ENCODE peak calls at places on chromosomes 4 and X, in five cellular contexts. One of them, this sample, is unnamed.

GRCh38 chr4:153790962-153791551 is 2.2 kb upstream of the SFRP2 start:
- DNase-seq in aorta: peak
- DNase-seq in stomach: no peak
- DNase-seq in HCT116: no peak
- DNase-seq in cardiac muscle cell: peak
- DNase-seq in this sample: no peak

GRCh38 chrX:134025986-134026731 is 40.8 kb upstream of the GPC3 start:
- DNase-seq in stomach: no peak
- DNase-seq in aorta: no peak
- DNase-seq in HCT116: no peak
- DNase-seq in cardiac muscle cell: no peak
- DNase-seq in this sample: no peak

GRCh38 chr4:3401436-3402171 is 40.2 kb upstream of the HGFAC start:
- DNase-seq in aorta: no peak
- DNase-seq in cardiac muscle cell: no peak
- DNase-seq in HCT116: no peak
- DNase-seq in stomach: no peak
- DNase-seq in this sample: no peak

GRCh38 chrX:150365051-150365952 is 2.2 kb downstream of the MAMLD1 start:
- DNase-seq in HCT116: peak
- DNase-seq in cardiac muscle cell: peak
- DNase-seq in aorta: peak
- DNase-seq in stomach: peak
- DNase-seq in this sample: peak

GRCh38 chr4:144645621-144646522 is at the start of gene HHIP:
- DNase-seq in cardiac muscle cell: peak
- DNase-seq in HCT116: no peak
- DNase-seq in stomach: peak
- DNase-seq in aorta: peak
- DNase-seq in this sample: no peak

GRCh38 chrX:96481831-96482230 is 202.8 kb upstream of the DIAPH2 start:
- DNase-seq in cardiac muscle cell: no peak
- DNase-seq in HCT116: no peak
- DNase-seq in stomach: no peak
- DNase-seq in aorta: no peak
- DNase-seq in this sample: no peak

GRCh38 chrX:153744210-153745066 is 19.6 kb upstream of the PLXNB3 start:
- DNase-seq in aorta: peak
- DNase-seq in HCT116: no peak
- DNase-seq in cardiac muscle cell: no peak
- DNase-seq in stomach: no peak
- DNase-seq in this sample: peak

GRCh38 chr4:5524900-5525299 is 183.5 kb downstream of the EVC2 start:
- DNase-seq in HCT116: no peak
- DNase-seq in cardiac muscle cell: peak
- DNase-seq in aorta: no peak
- DNase-seq in stomach: no peak
- DNase-seq in this sample: no peak

GRCh38 chr4:87151730-87152129 is 68.7 kb downstream of the KLHL8 start:
- DNase-seq in HCT116: no peak
- DNase-seq in stomach: no peak
- DNase-seq in aorta: no peak
- DNase-seq in cardiac muscle cell: no peak
- DNase-seq in this sample: no peak

GRCh38 chr4:13907255-13907751 is 279.8 kb upstream of the BOD1L1 start:
- DNase-seq in cardiac muscle cell: peak
- DNase-seq in aorta: no peak
- DNase-seq in stomach: no peak
- DNase-seq in HCT116: no peak
- DNase-seq in this sample: no peak

GRCh38 chr4:141465151-141465550 is 171.2 kb upstream of the IL15 start:
- DNase-seq in stomach: no peak
- DNase-seq in cardiac muscle cell: no peak
- DNase-seq in aorta: no peak
- DNase-seq in HCT116: no peak
- DNase-seq in this sample: no peak

GRCh38 chr4:36333303-36333877 is 52.0 kb downstream of the DTHD1 start:
- DNase-seq in HCT116: no peak
- DNase-seq in stomach: no peak
- DNase-seq in cardiac muscle cell: no peak
- DNase-seq in aorta: no peak
- DNase-seq in this sample: no peak

GRCh38 chrX:9048801-9049200 is 14.9 kb upstream of the FAM9B start:
- DNase-seq in cardiac muscle cell: no peak
- DNase-seq in HCT116: no peak
- DNase-seq in aorta: no peak
- DNase-seq in stomach: no peak
- DNase-seq in this sample: no peak

GRCh38 chr4:124890522-124890921 is 178.0 kb upstream of the ANKRD50 start:
- DNase-seq in stomach: no peak
- DNase-seq in aorta: no peak
- DNase-seq in cardiac muscle cell: peak
- DNase-seq in HCT116: no peak
- DNase-seq in this sample: no peak

GRCh38 chrX:54301516-54301915 is 56.3 kb downstream of the WNK3 start:
- DNase-seq in stomach: no peak
- DNase-seq in cardiac muscle cell: no peak
- DNase-seq in HCT116: no peak
- DNase-seq in aorta: no peak
- DNase-seq in this sample: no peak

GRCh38 chr4:89400408-89401035 is 92.9 kb upstream of the GPRIN3 start:
- DNase-seq in stomach: no peak
- DNase-seq in HCT116: no peak
- DNase-seq in cardiac muscle cell: peak
- DNase-seq in aorta: no peak
- DNase-seq in this sample: no peak

GRCh38 chrX:49172280-49172780 is 632 bp downstream of the PLP2 start:
- DNase-seq in HCT116: no peak
- DNase-seq in cardiac muscle cell: peak
- DNase-seq in stomach: peak
- DNase-seq in aorta: peak
- DNase-seq in this sample: no peak

GRCh38 chr4:37533286-37534033 is 152.7 kb downstream of the RELL1 start:
- DNase-seq in cardiac muscle cell: no peak
- DNase-seq in HCT116: no peak
- DNase-seq in aorta: no peak
- DNase-seq in stomach: no peak
- DNase-seq in this sample: no peak

GRCh38 chr4:101865501-101866062 is 75.1 kb downstream of the BANK1 start:
- DNase-seq in HCT116: no peak
- DNase-seq in stomach: no peak
- DNase-seq in cardiac muscle cell: no peak
- DNase-seq in aorta: no peak
- DNase-seq in this sample: no peak

GRCh38 chr4:61934201-61934600 is 734.1 kb downstream of the ADGRL3 start:
- DNase-seq in aorta: no peak
- DNase-seq in stomach: no peak
- DNase-seq in HCT116: no peak
- DNase-seq in cardiac muscle cell: no peak
- DNase-seq in this sample: no peak

DNA sequence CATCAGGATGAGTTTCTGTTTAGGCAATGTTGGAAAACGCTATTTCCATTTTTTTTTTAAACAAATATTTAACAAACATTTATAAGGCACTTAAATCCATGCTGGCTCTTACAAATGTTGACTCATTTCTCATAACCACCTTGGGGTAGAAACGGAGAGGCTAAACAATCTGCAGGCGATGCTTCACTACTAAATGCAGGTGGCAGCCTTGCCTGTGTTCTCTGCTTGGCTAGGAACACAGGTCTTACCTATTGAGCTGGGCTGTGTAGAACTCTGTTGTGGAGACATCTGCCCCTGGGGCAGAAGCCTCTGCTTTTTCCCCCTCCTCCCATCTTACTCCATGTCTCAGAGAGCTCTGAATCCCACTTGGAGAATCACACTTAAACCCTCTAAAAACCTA is 1.4 kb upstream of the CXCL1 start:
- DNase-seq in HCT116: peak
- DNase-seq in aorta: no peak
- DNase-seq in stomach: peak
- DNase-seq in cardiac muscle cell: no peak
- DNase-seq in this sample: no peak
- H3K27ac ChIP-seq in HCT116: no peak
- H3K27ac ChIP-seq in aorta: no peak
- H3K27ac ChIP-seq in stomach: peak
- H3K27ac ChIP-seq in cardiac muscle cell: no peak
- H3K27ac ChIP-seq in this sample: no peak

GRCh38 chrX:46587158-46587557 is 13.6 kb downstream of the CHST7 start:
- DNase-seq in cardiac muscle cell: peak
- DNase-seq in stomach: no peak
- DNase-seq in aorta: no peak
- DNase-seq in HCT116: no peak
- DNase-seq in this sample: no peak
- H3K27ac ChIP-seq in cardiac muscle cell: no peak
- H3K27ac ChIP-seq in stomach: peak
- H3K27ac ChIP-seq in aorta: no peak
- H3K27ac ChIP-seq in HCT116: peak
- H3K27ac ChIP-seq in this sample: peak

GRCh38 chrX:72129661-72130060 is 2.1 kb downstream of the RTL5 start:
- DNase-seq in cardiac muscle cell: no peak
- DNase-seq in aorta: no peak
- DNase-seq in HCT116: no peak
- DNase-seq in stomach: no peak
- DNase-seq in this sample: no peak

GRCh38 chrX:72131317-72132294 is at the start of gene RTL5:
- DNase-seq in cardiac muscle cell: peak
- DNase-seq in aorta: peak
- DNase-seq in stomach: peak
- DNase-seq in HCT116: peak
- DNase-seq in this sample: peak

GRCh38 chrX:72132456-72132855 is 741 bp upstream of the RTL5 start:
- DNase-seq in cardiac muscle cell: no peak
- DNase-seq in aorta: no peak
- DNase-seq in HCT116: no peak
- DNase-seq in stomach: no peak
- DNase-seq in this sample: no peak

GRCh38 chrX:72130156-72130761 is 1.5 kb downstream of the RTL5 start:
- DNase-seq in stomach: no peak
- DNase-seq in cardiac muscle cell: no peak
- DNase-seq in HCT116: no peak
- DNase-seq in aorta: no peak
- DNase-seq in this sample: no peak

DNA sequence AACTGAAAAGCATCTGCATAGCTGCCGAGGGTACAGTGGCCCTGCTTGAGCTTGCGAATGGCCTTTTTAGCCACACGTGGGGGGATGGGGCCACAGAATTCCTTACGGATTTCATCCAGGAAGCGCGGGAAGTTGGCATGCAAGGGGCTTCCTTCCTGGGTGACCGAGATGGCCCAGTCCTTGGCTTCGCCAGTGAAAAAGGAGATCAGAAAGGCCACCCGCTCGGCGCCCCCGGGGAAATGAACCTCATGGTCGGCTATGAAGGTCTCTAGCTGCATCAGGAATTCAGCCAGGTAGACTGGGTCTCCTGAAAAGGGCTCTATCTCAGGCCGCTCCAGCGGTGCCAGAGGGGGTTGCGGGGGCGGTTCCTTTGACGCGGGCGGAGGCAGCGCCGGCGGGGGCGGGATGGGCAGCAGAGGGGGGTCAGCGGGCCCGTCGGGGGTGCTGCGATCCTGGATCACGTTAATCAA is 918 bp downstream of the RTL5 start:
- DNase-seq in cardiac muscle cell: no peak
- DNase-seq in HCT116: no peak
- DNase-seq in aorta: no peak
- DNase-seq in stomach: no peak
- DNase-seq in this sample: no peak
- H3K27ac ChIP-seq in cardiac muscle cell: no peak
- H3K27ac ChIP-seq in HCT116: no peak
- H3K27ac ChIP-seq in aorta: no peak
- H3K27ac ChIP-seq in stomach: peak
- H3K27ac ChIP-seq in this sample: peak

DNA sequence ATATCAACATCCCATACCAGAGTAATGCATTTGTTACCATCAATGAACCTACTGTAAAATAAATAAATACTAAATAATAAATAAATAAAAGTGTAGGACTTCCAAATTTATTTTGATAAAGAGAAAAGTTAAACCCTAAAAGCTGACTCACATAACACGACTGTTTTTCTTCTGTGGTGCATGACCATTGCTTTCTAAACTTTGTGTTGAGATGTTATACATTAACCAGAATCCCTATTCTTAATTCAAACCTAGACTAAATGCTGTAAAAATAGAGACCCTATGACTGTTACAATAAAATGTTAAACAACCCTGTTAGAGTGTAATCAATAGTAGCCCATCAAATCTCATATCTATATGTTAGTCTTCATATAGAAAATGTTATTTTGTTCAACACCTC is 20.9 kb upstream of the PRMT9 start:
- DNase-seq in stomach: no peak
- DNase-seq in aorta: no peak
- DNase-seq in HCT116: no peak
- DNase-seq in cardiac muscle cell: no peak
- DNase-seq in this sample: no peak
- H3K27ac ChIP-seq in stomach: no peak
- H3K27ac ChIP-seq in aorta: no peak
- H3K27ac ChIP-seq in HCT116: no peak
- H3K27ac ChIP-seq in cardiac muscle cell: no peak
- H3K27ac ChIP-seq in this sample: no peak

GRCh38 chr4:185307136-185307950 is 88.4 kb downstream of the LRP2BP start:
- DNase-seq in HCT116: no peak
- DNase-seq in aorta: no peak
- DNase-seq in stomach: no peak
- DNase-seq in cardiac muscle cell: no peak
- DNase-seq in this sample: no peak

GRCh38 chr4:185312699-185313098 is 83.0 kb downstream of the LRP2BP start:
- DNase-seq in cardiac muscle cell: peak
- DNase-seq in aorta: no peak
- DNase-seq in HCT116: no peak
- DNase-seq in stomach: no peak
- DNase-seq in this sample: no peak

GRCh38 chr4:185305979-185306442 is 89.7 kb downstream of the LRP2BP start:
- DNase-seq in cardiac muscle cell: peak
- DNase-seq in aorta: no peak
- DNase-seq in HCT116: peak
- DNase-seq in stomach: no peak
- DNase-seq in this sample: no peak

GRCh38 chr4:185311113-185311888 is 84.4 kb downstream of the LRP2BP start:
- DNase-seq in stomach: no peak
- DNase-seq in cardiac muscle cell: no peak
- DNase-seq in aorta: no peak
- DNase-seq in HCT116: no peak
- DNase-seq in this sample: no peak

GRCh38 chr4:185309770-185310169 is 86.0 kb downstream of the LRP2BP start:
- DNase-seq in HCT116: no peak
- DNase-seq in cardiac muscle cell: no peak
- DNase-seq in stomach: no peak
- DNase-seq in aorta: no peak
- DNase-seq in this sample: no peak
- H3K27ac ChIP-seq in HCT116: no peak
- H3K27ac ChIP-seq in cardiac muscle cell: no peak
- H3K27ac ChIP-seq in stomach: no peak
- H3K27ac ChIP-seq in aorta: no peak
- H3K27ac ChIP-seq in this sample: no peak